ENCODE peak calls at places on chromosomes 2 and 18, in five cellular contexts. I is upper lobe of left lung, J is K562, B is GM12878, C is HepG2. Y is an unnamed sample.

GRCh38 chr18:10057808-10058791 is 144.3 kb downstream of the VAPA start:
- ATAC-seq in C (no peak), J (no peak), I (peak; percentile 62), B (no peak), Y (peak; percentile 16)

GRCh38 chr2:198136142-198136541 is 331.7 kb downstream of the PLCL1 start:
- ATAC-seq in C (no peak), B (no peak), J (no peak), I (no peak), Y (no peak)

GRCh38 chr2:151553-152328 is 105.4 kb upstream of the FAM110C start:
- ATAC-seq in J (no peak), B (no peak), C (no peak), I (no peak), Y (no peak)

GRCh38 chr2:164903214-164903613 is 52.1 kb downstream of the SLC38A11 start:
- ATAC-seq in C (no peak), J (no peak), B (no peak), I (no peak), Y (no peak)

GRCh38 chr2:42969231-42970150 is 177.1 kb upstream of the HAAO start:
- ATAC-seq in J (no peak), B (no peak), C (peak; percentile 21), I (peak; percentile 56), Y (peak; percentile 46)

GRCh38 chr2:134866498-134867099 is 28.2 kb downstream of the ACMSD start:
- ATAC-seq in J (no peak), B (no peak), C (no peak), I (no peak), Y (no peak)

GRCh38 chr2:69296421-69296820 is 90.6 kb downstream of the GFPT1 start:
- ATAC-seq in J (no peak), B (no peak), I (no peak), C (no peak), Y (no peak)

GRCh38 chr2:48174503-48174902 is 268.2 kb upstream of the FBXO11 start:
- ATAC-seq in J (peak; percentile 49), B (no peak), I (peak; percentile 70), C (peak; percentile 61), Y (no peak)

GRCh38 chr2:183465048-183465447 is 340.8 kb downstream of the NUP35 start:
- ATAC-seq in I (no peak), C (no peak), B (no peak), J (no peak), Y (no peak)

GRCh38 chr2:224969633-224970292 is 72.5 kb downstream of the DOCK10 start:
- ATAC-seq in J (no peak), C (no peak), I (no peak), B (peak; percentile 77), Y (no peak)

GRCh38 chr18:25457636-25458035 is 105.7 kb upstream of the ZNF521 start:
- ATAC-seq in J (no peak), C (no peak), I (no peak), B (no peak), Y (peak; percentile 37)

GRCh38 chr2:128347701-128348504 is 29.2 kb upstream of the HS6ST1 start:
- ATAC-seq in J (no peak), B (no peak), I (peak; percentile 73), C (peak; percentile 40), Y (peak; percentile 95)

GRCh38 chr2:120512321-120512710 is 166.4 kb downstream of the INHBB start:
- ATAC-seq in I (no peak), J (no peak), C (peak; percentile 43), B (no peak), Y (no peak)

GRCh38 chr2:212381428-212382102 is 157.0 kb downstream of the ERBB4 start:
- ATAC-seq in C (no peak), J (no peak), I (no peak), B (no peak), Y (no peak)

GRCh38 chr2:158755738-158756137 is 39.4 kb upstream of the DAPL1 start:
- ATAC-seq in J (peak; percentile 76), I (no peak), B (no peak), C (no peak), Y (no peak)

GRCh38 chr2:202479090-202479489 is 103.0 kb downstream of the BMPR2 start:
- ATAC-seq in I (no peak), B (peak; percentile 46), C (no peak), J (no peak), Y (no peak)

GRCh38 chr18:57209697-57210096 is 62.8 kb downstream of the BOD1L2 start:
- ATAC-seq in B (peak; percentile 85), C (no peak), I (peak; percentile 6), J (no peak), Y (no peak)

GRCh38 chr18:877238-877637 is 27.4 kb upstream of the ADCYAP1 start:
- ATAC-seq in B (no peak), J (peak; percentile 58), C (no peak), I (no peak), Y (no peak)

GRCh38 chr18:57258131-57258777 is 94.1 kb upstream of the ST8SIA3 start:
- ATAC-seq in C (no peak), J (no peak), I (no peak), B (no peak), Y (no peak)

GRCh38 chr18:5872886-5873285 is 22.4 kb downstream of the TMEM200C start:
- ATAC-seq in J (no peak), B (no peak), C (no peak), I (no peak), Y (no peak)

GRCh38 chr2:12126325-12126724 is 379.9 kb downstream of the LPIN1 start:
- ATAC-seq in B (no peak), C (no peak), J (peak; percentile 62), I (no peak), Y (no peak)

GRCh38 chr18:74633652-74634352 is 36.1 kb downstream of the ZNF407 start:
- ATAC-seq in C (no peak), I (no peak), B (no peak), J (no peak), Y (no peak)

GRCh38 chr18:58593930-58594329 is 35.0 kb downstream of the ALPK2 start:
- ATAC-seq in C (no peak), J (no peak), I (peak; percentile 16), B (no peak), Y (no peak)

GRCh38 chr2:177264209-177264538 is 353 bp downstream of the NFE2L2 start:
- ATAC-seq in B (peak; percentile 30), I (peak; percentile 44), J (peak; percentile 23), C (peak; percentile 7), Y (peak; percentile 23)

GRCh38 chr2:188975497-188976102 is 1.4 kb downstream of the COL3A1 start:
- ATAC-seq in B (no peak), C (no peak), I (peak; percentile 92), J (no peak), Y (peak; percentile 91)

GRCh38 chr2:102159295-102159694 is 16.7 kb downstream of the IL1R1 start:
- ATAC-seq in C (no peak), B (peak; percentile 26), J (no peak), I (no peak), Y (no peak)

GRCh38 chr2:180319586-180320405 is 312.7 kb upstream of the CWC22 start:
- ATAC-seq in B (peak; percentile 93), I (no peak), C (no peak), J (no peak), Y (no peak)

GRCh38 chr2:69149631-69150215 is 136.7 kb downstream of the ANTXR1 start:
- ATAC-seq in I (peak; percentile 85), B (no peak), J (no peak), C (peak; percentile 36), Y (peak; percentile 84)

GRCh38 chr18:74459877-74460276 is 2.8 kb upstream of the DIPK1C start:
- ATAC-seq in I (no peak), B (peak; percentile 45), J (peak; percentile 87), C (peak; percentile 88), Y (no peak)

GRCh38 chr18:50162486-50163304 is 32.3 kb downstream of the MYO5B start:
- ATAC-seq in B (no peak), I (peak; percentile 32), J (no peak), C (no peak), Y (no peak)

GRCh38 chr2:16327311-16327710 is 338.3 kb downstream of the CYRIA start:
- ATAC-seq in C (no peak), J (no peak), I (no peak), B (no peak), Y (no peak)

DNA sequence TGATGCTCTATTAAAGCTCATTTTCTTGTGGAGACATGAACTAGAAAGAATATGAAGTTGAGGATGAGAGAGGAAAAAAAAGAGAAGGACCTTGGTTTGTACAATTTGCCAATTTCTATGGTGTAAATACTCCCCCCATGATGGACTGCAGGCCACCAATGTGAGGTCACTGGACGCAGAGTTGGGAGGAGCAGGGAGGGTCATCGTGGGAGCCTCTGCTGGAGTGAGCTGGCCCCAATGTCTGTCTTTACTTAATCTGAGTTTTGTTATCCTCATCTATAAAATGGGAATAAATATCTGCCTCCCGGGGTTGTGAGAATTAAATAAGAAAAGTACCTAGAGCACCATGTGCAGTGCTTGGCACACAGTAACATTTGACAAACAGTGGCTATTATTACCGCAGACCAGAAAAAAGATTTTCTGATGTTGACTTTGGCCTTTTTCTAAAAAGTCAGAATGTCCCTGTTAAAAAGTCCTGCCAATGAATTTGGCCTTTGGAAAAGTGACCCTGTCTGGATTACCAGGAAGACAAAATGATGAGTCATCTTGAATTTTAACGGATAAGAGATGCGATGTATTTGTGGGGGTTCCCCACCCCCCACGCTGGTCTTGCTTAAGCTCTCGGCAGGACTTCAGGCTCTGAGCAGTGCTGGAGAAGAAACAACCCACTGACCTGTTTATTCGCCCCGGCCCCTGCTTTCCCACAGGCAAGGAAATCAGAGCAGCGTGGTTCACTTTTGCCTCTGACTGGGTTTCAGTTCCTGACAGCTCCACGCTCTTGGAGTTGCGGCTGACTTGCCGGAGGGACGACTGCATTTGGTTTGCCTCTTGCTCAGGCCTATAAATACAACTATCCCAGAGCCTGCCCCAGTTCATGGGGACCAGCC is 50.3 kb upstream of the FOSL2 start:
- ATAC-seq in J (peak; percentile 36), I (peak; percentile 57), C (peak; percentile 19), B (no peak), Y (peak; percentile 60)
- TF ChIP-seq POLR2AphosphoS5 in J (no peak), I (peak; percentile 52), C (no peak), B (no peak), Y (peak; percentile 92)

GRCh38 chr2:86470890-86471289 is 29.7 kb downstream of the KDM3A start:
- ATAC-seq in I (no peak), C (no peak), J (no peak), B (no peak), Y (no peak)

GRCh38 chr2:86466306-86466705 is 25.1 kb downstream of the KDM3A start:
- ATAC-seq in I (no peak), C (no peak), B (no peak), J (no peak), Y (no peak)

GRCh38 chr2:86464654-86465053 is 23.5 kb downstream of the KDM3A start:
- ATAC-seq in C (no peak), I (peak; percentile 42), J (no peak), B (no peak), Y (peak; percentile 55)

GRCh38 chr2:86468162-86469033 is 27.2 kb downstream of the KDM3A start:
- ATAC-seq in I (no peak), C (no peak), J (no peak), B (no peak), Y (no peak)
- H3K27ac ChIP-seq in I (no peak overlapping the region), C (no peak overlapping the region), J (no peak overlapping the region), B (no peak overlapping the region), Y (no peak overlapping the region)

GRCh38 chr2:156903335-156903734 is 354.2 kb upstream of the GALNT5 start:
- ATAC-seq in I (no peak), C (no peak), B (no peak), J (no peak), Y (no peak)
- TF ChIP-seq EP300 in I (no peak), C (no peak), B (no peak), J (no peak), Y (no peak)

DNA sequence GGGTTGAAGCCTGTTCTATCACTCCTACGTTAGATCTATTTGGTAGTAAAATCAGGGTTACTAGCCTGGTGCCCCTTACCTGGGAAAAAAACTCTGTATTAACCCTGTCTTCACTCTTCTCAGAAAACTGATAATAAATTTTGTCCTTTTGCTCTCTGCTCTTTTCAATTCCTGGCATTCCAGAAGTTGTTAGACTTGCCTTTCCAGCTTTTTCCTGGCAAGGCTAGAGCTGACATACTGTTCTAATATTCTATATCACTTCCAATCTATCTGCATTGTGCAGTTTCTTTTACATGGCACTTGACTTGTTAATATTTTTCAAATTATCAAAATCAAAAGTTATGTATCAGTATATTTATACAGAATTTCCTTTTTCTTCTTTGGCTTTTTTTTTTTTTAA is 162.2 kb downstream of the FIGN start:
- ATAC-seq in I (no peak), J (no peak), B (no peak), C (no peak), Y (no peak)
- TF ChIP-seq POLR2AphosphoS5 in I (no peak), J (no peak), B (no peak), C (no peak), Y (no peak)

Y was measured in gastroesophageal sphincter.